ENCODE peak calls at places on chromosomes 6 and 20, in five cellular contexts. Z is NCI-H1105 treated with DMSO at 0.1 percent for 48 hours, M is mesothelial cell of epicardium, D is RPMI8226, K is heart right ventricle. H is an unnamed sample.

GRCh38 chr6:47075168-47075567 is 33.0 kb upstream of the ADGRF1 start:
- DNase-seq in Z (no peak), K (no peak), M (no peak), D (no peak), H (no peak)

GRCh38 chr20:51126337-51126736 is 103.4 kb upstream of the KCNG1 start:
- DNase-seq in D (no peak), K (no peak), M (no peak), Z (no peak), H (no peak)

GRCh38 chr6:151279891-151280290 is 40.1 kb downstream of the AKAP12 start:
- DNase-seq in Z (no peak), M (no peak), K (no peak), D (no peak), H (no peak)

GRCh38 chr6:99330159-99330558 is 19.3 kb downstream of the FAXC start:
- DNase-seq in K (peak), D (peak), M (no peak), Z (peak), H (peak)

GRCh38 chr20:17710379-17711305 is 10.9 kb downstream of the BANF2 start:
- DNase-seq in K (peak), Z (no peak), D (no peak), M (no peak), H (no peak)

GRCh38 chr20:56995635-56996075 is 270.8 kb downstream of the BMP7 start:
- DNase-seq in D (peak), K (no peak), Z (peak), M (no peak), H (no peak)

GRCh38 chr20:54980321-54980960 is 505.0 kb downstream of the DOK5 start:
- DNase-seq in Z (peak), M (no peak), D (peak), K (no peak), H (no peak)

GRCh38 chr6:1390805-1391511 is 1.6 kb downstream of the FOXF2 start:
- DNase-seq in K (no peak), M (no peak), Z (peak), D (no peak), H (no peak)

GRCh38 chr6:130810307-130811030 is 16.7 kb upstream of the SMLR1 start:
- DNase-seq in K (no peak), Z (peak), D (no peak), M (no peak), H (no peak)

GRCh38 chr6:166745801-166746668 is 119.0 kb upstream of the RPS6KA2 start:
- DNase-seq in M (no peak), Z (no peak), K (no peak), D (no peak), H (no peak)

GRCh38 chr6:10552237-10552810 is 31.2 kb downstream of the GCNT2 start:
- DNase-seq in K (no peak), D (no peak), M (no peak), Z (no peak), H (no peak)